ENCODE peak calls at places on chromosome 10, in five cellular contexts. E, S, N, T and V are unnamed samples.

GRCh38 chr10:11153245-11153644 is 135.6 kb downstream of the CELF2 start:
- DNase-seq in T (no peak), S (no peak), E (no peak), N (no peak), V (no peak)

GRCh38 chr10:10855178-10855577 is 162.5 kb upstream of the CELF2 start:
- DNase-seq in N (no peak), E (no peak), S (no peak), T (no peak), V (no peak)

GRCh38 chr10:17200885-17201164 is 647 bp downstream of the TRDMT1 start:
- DNase-seq in E (no peak), N (no peak), T (no peak), S (peak), V (no peak)

GRCh38 chr10:98488669-98489430 is 42.1 kb upstream of the HPS1 start:
- DNase-seq in S (no peak), N (no peak), T (no peak), E (no peak), V (no peak)

GRCh38 chr10:19245889-19246841 is 197.6 kb downstream of the MALRD1 start:
- DNase-seq in S (no peak), N (no peak), T (no peak), E (no peak), V (no peak)

GRCh38 chr10:14949291-14949690 is 4.6 kb downstream of the DCLRE1C start:
- DNase-seq in S (no peak), E (no peak), N (no peak), T (no peak), V (no peak)

GRCh38 chr10:72250666-72251065 is 23.1 kb upstream of the DDIT4 start:
- DNase-seq in E (no peak), N (no peak), S (no peak), T (no peak), V (no peak)

GRCh38 chr10:72088879-72089585 is 681 bp upstream of the SPOCK2 start:
- DNase-seq in E (no peak), N (peak), T (no peak), S (no peak), V (no peak)

GRCh38 chr10:101311440-101312067 is 42.4 kb upstream of the BTRC start:
- DNase-seq in E (no peak), N (no peak), T (no peak), S (no peak), V (no peak)

GRCh38 chr10:96719205-96719604 is 1.1 kb downstream of the PIK3AP1 start:
- DNase-seq in N (no peak), S (no peak), T (no peak), E (no peak), V (no peak)

GRCh38 chr10:132848306-132848705 is 62.4 kb upstream of the NKX6-2 start:
- DNase-seq in S (peak), N (no peak), T (no peak), E (peak), V (no peak)

GRCh38 chr10:102963237-102963886 is 45.3 kb downstream of the CNNM2 start:
- DNase-seq in T (no peak), E (no peak), S (no peak), N (no peak), V (no peak)

GRCh38 chr10:5557799-5558771 is 33.3 kb downstream of the CALML3 start:
- DNase-seq in N (peak), S (no peak), E (peak), T (no peak), V (no peak)

GRCh38 chr10:63491558-63492316 is 26.0 kb upstream of the JMJD1C start:
- DNase-seq in E (no peak), S (peak), N (no peak), T (no peak), V (no peak)

GRCh38 chr10:75425291-75426079 is 5.9 kb upstream of the LRMDA start:
- DNase-seq in N (no peak), S (no peak), E (no peak), T (no peak), V (no peak)
- TF ChIP-seq CTCF in N (no peak), S (no peak), E (no peak), T (no peak), V (no peak)

DNA sequence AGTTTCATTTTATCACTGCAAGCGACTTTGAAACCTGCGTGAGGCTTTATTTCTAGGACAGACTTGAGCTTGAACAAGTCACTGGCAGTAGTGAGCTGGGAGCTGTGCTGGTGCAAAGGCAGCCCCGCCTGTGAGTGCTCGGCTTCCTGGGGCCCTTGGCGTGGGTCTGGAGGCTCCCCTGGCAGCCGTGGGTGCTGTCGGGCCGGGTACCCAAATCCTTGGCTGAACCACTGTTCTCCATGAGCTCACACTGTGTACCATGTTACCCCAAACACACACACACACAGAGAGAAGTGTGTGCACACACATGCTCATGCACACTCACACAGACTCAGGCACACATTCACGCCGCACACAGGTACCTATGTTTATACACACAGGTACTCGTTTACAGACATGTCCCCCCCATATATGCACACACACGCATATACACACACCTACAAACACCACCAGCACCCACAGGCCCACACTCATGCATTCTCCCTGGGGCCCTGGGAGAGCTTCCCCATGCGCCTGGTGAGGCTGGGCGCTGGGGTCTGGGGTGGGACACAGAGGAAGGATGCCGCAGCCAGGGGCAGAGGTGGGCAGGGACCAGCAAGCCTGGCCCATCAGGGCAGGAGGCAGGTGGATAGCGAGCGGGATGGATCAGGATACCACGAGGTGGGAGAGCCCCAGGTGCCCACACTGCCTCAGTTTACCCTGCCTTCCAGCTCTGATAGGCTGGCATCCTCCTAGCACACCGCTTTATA is 158.8 kb downstream of the ADARB2 start:
- DNase-seq in N (no peak), E (no peak), T (no peak), S (no peak), V (no peak)
- TF ChIP-seq CTCF in N (no peak), E (no peak), T (no peak), S (no peak), V (no peak)

GRCh38 chr10:31186225-31187010 is 132.6 kb upstream of the ZEB1 start:
- DNase-seq in N (no peak), E (no peak), S (no peak), T (peak), V (no peak)
- TF ChIP-seq CTCF in N (no peak), E (no peak), S (no peak), T (no peak), V (no peak)

GRCh38 chr10:106355450-106355849 is 809.1 kb downstream of the SORCS1 start:
- DNase-seq in S (no peak), T (peak), N (no peak), E (no peak), V (no peak)
- TF ChIP-seq CTCF in S (no peak), T (no peak), N (no peak), E (no peak), V (no peak)

GRCh38 chr10:42996588-42996987 is 80.3 kb upstream of the RET start:
- DNase-seq in N (no peak), T (no peak), E (no peak), S (no peak), V (no peak)
- TF ChIP-seq CTCF in N (no peak), T (no peak), E (no peak), S (no peak), V (no peak)

GRCh38 chr10:86711237-86711956 is 43.1 kb downstream of the LDB3 start:
- DNase-seq in T (peak), N (peak), S (peak), E (peak), V (peak)
- TF ChIP-seq CTCF in T (peak), N (peak), S (peak), E (peak), V (no peak)

DNA sequence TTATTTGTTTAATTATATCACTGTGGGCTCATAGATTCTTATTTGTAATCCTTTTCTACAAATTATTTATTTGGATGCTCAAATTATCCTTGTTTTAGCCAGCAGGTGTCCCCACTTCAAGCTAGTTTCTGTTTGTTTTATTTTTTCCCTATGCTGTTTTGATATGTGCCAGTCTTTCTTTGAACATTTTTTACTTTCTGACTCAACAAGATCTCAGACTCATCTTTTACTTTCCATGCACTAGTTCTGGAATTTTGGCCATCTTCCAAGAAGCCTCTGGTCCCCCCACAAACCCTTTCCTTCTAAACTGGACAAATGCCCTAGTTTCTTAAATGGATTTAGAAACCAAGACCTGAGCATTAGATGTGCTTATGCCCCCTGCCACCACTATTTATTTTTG is 11.5 kb upstream of the MRPS16 start:
- DNase-seq in N (no peak), S (no peak), E (no peak), T (no peak), V (no peak)
- TF ChIP-seq CTCF in N (peak), S (no peak), E (no peak), T (peak), V (no peak)

DNA sequence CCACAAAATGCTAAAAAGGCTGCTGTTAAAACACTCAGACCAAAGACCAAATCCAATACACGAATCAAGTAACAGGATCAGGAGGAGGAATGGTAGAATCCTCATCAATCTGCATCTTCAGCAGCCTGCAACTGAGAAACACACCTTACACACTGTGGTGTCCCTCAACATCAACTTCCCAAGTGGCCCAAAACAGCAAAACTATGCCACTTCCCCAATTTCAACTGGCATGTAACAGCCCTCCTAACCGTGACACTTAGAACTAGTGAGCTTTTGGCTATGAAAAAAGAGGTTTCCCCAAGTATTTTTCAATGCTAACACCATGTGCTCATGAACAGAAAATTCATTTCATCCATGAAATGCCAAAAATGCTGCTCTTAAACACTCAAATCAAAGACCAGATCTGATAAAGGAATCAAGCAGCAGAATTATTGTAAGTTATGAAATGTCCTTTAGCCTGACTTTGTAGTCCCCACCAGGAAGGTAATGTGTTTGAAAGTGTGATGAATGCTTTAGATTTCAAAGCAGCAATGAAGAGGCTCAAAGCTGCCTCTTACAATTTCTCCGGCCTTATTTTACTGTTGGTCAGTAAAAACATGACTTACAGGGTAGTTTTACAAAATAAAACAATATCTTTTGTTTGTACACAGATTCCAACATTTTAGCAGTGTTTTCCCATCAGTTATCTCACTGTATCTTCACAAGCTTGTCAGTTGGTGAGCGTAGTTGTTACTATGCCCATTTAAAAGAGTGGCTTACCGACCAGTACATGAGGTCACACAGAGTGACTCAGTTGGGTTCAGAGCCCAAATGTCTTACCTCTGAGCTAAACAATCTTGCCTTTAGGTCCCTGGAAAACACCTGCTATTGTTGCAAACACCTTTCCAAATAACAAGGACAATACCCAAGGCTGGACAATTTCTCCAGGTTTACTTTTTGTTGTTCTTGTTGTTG is 65.7 kb upstream of the ASAH2 start:
- DNase-seq in N (no peak), T (no peak), S (no peak), E (no peak), V (no peak)
- TF ChIP-seq CTCF in N (no peak), T (no peak), S (no peak), E (no peak), V (no peak)

GRCh38 chr10:93073539-93074136 is at the start of gene CYP26A1:
- DNase-seq in S (no peak), T (no peak), E (no peak), N (no peak), V (no peak)
- TF ChIP-seq CTCF in S (no peak), T (no peak), E (no peak), N (no peak), V (no peak)